ENCODE peak calls at places on chromosomes 5 and 9, in five cellular contexts. One of them, this sample, is unnamed.

GRCh38 chr9:109062543-109062942 is 49.2 kb upstream of the CTNNAL1 start:
- DNase-seq in GM12878: no peak
- DNase-seq in nephron progenitor cell: no peak
- DNase-seq in nucleus accumbens: no peak
- DNase-seq in HTR-8/SVneo: no peak
- DNase-seq in this sample: no peak

GRCh38 chr5:31359839-31360238 is 166.4 kb downstream of the CDH6 start:
- DNase-seq in GM12878: no peak
- DNase-seq in nephron progenitor cell: no peak
- DNase-seq in nucleus accumbens: no peak
- DNase-seq in HTR-8/SVneo: no peak
- DNase-seq in this sample: no peak

GRCh38 chr5:57302164-57302563 is 128.3 kb downstream of the GPBP1 start:
- DNase-seq in GM12878: peak; percentile 33
- DNase-seq in nephron progenitor cell: no peak
- DNase-seq in nucleus accumbens: no peak
- DNase-seq in HTR-8/SVneo: peak; percentile 12
- DNase-seq in this sample: no peak

GRCh38 chr5:103424453-103425205 is 138.0 kb downstream of the NUDT12 start:
- DNase-seq in GM12878: no peak
- DNase-seq in nephron progenitor cell: no peak
- DNase-seq in nucleus accumbens: no peak
- DNase-seq in HTR-8/SVneo: no peak
- DNase-seq in this sample: no peak

GRCh38 chr5:135382131-135382530 is 16.9 kb downstream of the MACROH2A1 start:
- DNase-seq in GM12878: no peak
- DNase-seq in nephron progenitor cell: no peak
- DNase-seq in nucleus accumbens: no peak
- DNase-seq in HTR-8/SVneo: no peak
- DNase-seq in this sample: no peak

GRCh38 chr5:93349613-93350012 is 231.4 kb downstream of the NR2F1-AS1 start:
- DNase-seq in GM12878: no peak
- DNase-seq in nephron progenitor cell: no peak
- DNase-seq in nucleus accumbens: no peak
- DNase-seq in HTR-8/SVneo: peak; percentile 24
- DNase-seq in this sample: no peak

GRCh38 chr5:165502893-165503696 is 1997.7 kb downstream of the MAT2B start:
- DNase-seq in GM12878: no peak
- DNase-seq in nephron progenitor cell: no peak
- DNase-seq in nucleus accumbens: no peak
- DNase-seq in HTR-8/SVneo: no peak
- DNase-seq in this sample: no peak

GRCh38 chr5:14946813-14947640 is 75.4 kb upstream of the ANKH start:
- DNase-seq in GM12878: peak; percentile 15
- DNase-seq in nephron progenitor cell: no peak
- DNase-seq in nucleus accumbens: no peak
- DNase-seq in HTR-8/SVneo: peak; percentile 54
- DNase-seq in this sample: no peak

GRCh38 chr9:97895695-97896332 is 26.5 kb downstream of the TRMO start:
- DNase-seq in GM12878: no peak
- DNase-seq in nephron progenitor cell: peak; percentile 8
- DNase-seq in nucleus accumbens: no peak
- DNase-seq in HTR-8/SVneo: peak; percentile 15
- DNase-seq in this sample: no peak

GRCh38 chr9:110691002-110691549 is 22.5 kb downstream of the MUSK start:
- DNase-seq in GM12878: no peak
- DNase-seq in nephron progenitor cell: no peak
- DNase-seq in nucleus accumbens: no peak
- DNase-seq in HTR-8/SVneo: no peak
- DNase-seq in this sample: no peak

GRCh38 chr5:37619353-37619752 is 220.5 kb downstream of the GDNF start:
- DNase-seq in GM12878: no peak
- DNase-seq in nephron progenitor cell: no peak
- DNase-seq in nucleus accumbens: no peak
- DNase-seq in HTR-8/SVneo: no peak
- DNase-seq in this sample: no peak

GRCh38 chr9:97525451-97525850 is 24.0 kb downstream of the TMOD1 start:
- DNase-seq in GM12878: no peak
- DNase-seq in nephron progenitor cell: no peak
- DNase-seq in nucleus accumbens: no peak
- DNase-seq in HTR-8/SVneo: peak; percentile 45
- DNase-seq in this sample: no peak

GRCh38 chr5:91332267-91333044 is 50.7 kb downstream of the ARRDC3 start:
- DNase-seq in GM12878: no peak
- DNase-seq in nephron progenitor cell: no peak
- DNase-seq in nucleus accumbens: no peak
- DNase-seq in HTR-8/SVneo: peak; percentile 76
- DNase-seq in this sample: no peak

GRCh38 chr5:20286512-20286911 is 298.5 kb upstream of the CDH18 start:
- DNase-seq in GM12878: no peak
- DNase-seq in nephron progenitor cell: no peak
- DNase-seq in nucleus accumbens: no peak
- DNase-seq in HTR-8/SVneo: peak; percentile 31
- DNase-seq in this sample: no peak

GRCh38 chr9:3177921-3178320 is 334.0 kb upstream of the PUM3 start:
- DNase-seq in GM12878: no peak
- DNase-seq in nephron progenitor cell: no peak
- DNase-seq in nucleus accumbens: no peak
- DNase-seq in HTR-8/SVneo: no peak
- DNase-seq in this sample: no peak

GRCh38 chr5:139655727-139656271 is 7.7 kb downstream of the CXXC5 start:
- DNase-seq in GM12878: no peak
- DNase-seq in nephron progenitor cell: peak; percentile 54
- DNase-seq in nucleus accumbens: peak; percentile 32
- DNase-seq in HTR-8/SVneo: no peak
- DNase-seq in this sample: no peak

GRCh38 chr9:107749787-107750444 is 260.3 kb upstream of the KLF4 start:
- DNase-seq in GM12878: no peak
- DNase-seq in nephron progenitor cell: peak; percentile 41
- DNase-seq in nucleus accumbens: peak; percentile 69
- DNase-seq in HTR-8/SVneo: peak; percentile 83
- DNase-seq in this sample: peak; percentile 88

GRCh38 chr9:98790601-98791146 is 5.7 kb downstream of the ANKS6 start:
- DNase-seq in GM12878: no peak
- DNase-seq in nephron progenitor cell: no peak
- DNase-seq in nucleus accumbens: no peak
- DNase-seq in HTR-8/SVneo: no peak
- DNase-seq in this sample: no peak

GRCh38 chr5:168790037-168790635 is 211.0 kb upstream of the PANK3 start:
- DNase-seq in GM12878: no peak
- DNase-seq in nephron progenitor cell: no peak
- DNase-seq in nucleus accumbens: no peak
- DNase-seq in HTR-8/SVneo: no peak
- DNase-seq in this sample: no peak

GRCh38 chr5:22465177-22465576 is 388.0 kb downstream of the CDH12 start:
- DNase-seq in GM12878: no peak
- DNase-seq in nephron progenitor cell: no peak
- DNase-seq in nucleus accumbens: no peak
- DNase-seq in HTR-8/SVneo: no peak
- DNase-seq in this sample: no peak